ENCODE peak calls at places on chromosomes 16 and 17, in eight cellular contexts. U, Q, Z, Y, H, A, C and S are unnamed samples.

GRCh38 chr17:48246623-48247022 is 139.1 kb downstream of the SNX11 start:
- DNase-seq in U (no peak), Q (no peak), Z (no peak), Y (no peak), H (no peak), A (no peak), C (peak), S (no peak)

GRCh38 chr17:63696381-63696961 is 3.5 kb downstream of the LIMD2 start:
- DNase-seq in U (peak), Q (no peak), Z (no peak), Y (no peak), H (no peak), A (no peak), C (peak), S (peak)

GRCh38 chr17:30958187-30958586 is 12.7 kb upstream of the RNF135 start:
- DNase-seq in U (no peak), Q (peak), Z (peak), Y (no peak), H (no peak), A (no peak), C (no peak), S (peak)

GRCh38 chr17:62652251-62653001 is 25.0 kb downstream of the MRC2 start:
- DNase-seq in U (peak), Q (peak), Z (peak), Y (no peak), H (peak), A (no peak), C (peak), S (no peak)

GRCh38 chr16:84144301-84144858 is 597 bp downstream of the HSDL1 start:
- DNase-seq in U (peak), Q (peak), Z (peak), Y (peak), H (peak), A (peak), C (peak), S (peak)

GRCh38 chr17:76051571-76051970 is 20.7 kb downstream of the SRP68 start:
- DNase-seq in U (no peak), Q (no peak), Z (no peak), Y (no peak), H (peak), A (no peak), C (no peak), S (no peak)

GRCh38 chr16:54362801-54363200 is 76.2 kb upstream of the IRX3 start:
- DNase-seq in U (no peak), Q (no peak), Z (no peak), Y (no peak), H (no peak), A (no peak), C (no peak), S (no peak)

GRCh38 chr17:57597531-57598453 is 147.3 kb downstream of the CCDC182 start:
- DNase-seq in U (no peak), Q (peak), Z (peak), Y (no peak), H (peak), A (no peak), C (peak), S (peak)